ENCODE peak calls at places on chromosome 4, in five cellular contexts. O is HTR-8/SVneo, E is DMS53, V is PC-9, M is T-helper 9 cell. Y is an unnamed sample.

GRCh38 chr4:181647396-181648107 is 595.6 kb upstream of the TENM3 start:
- DNase-seq in O (peak; percentile 68), E (no peak), M (no peak), V (no peak), Y (no peak)

GRCh38 chr4:11535333-11535732 is 106.6 kb upstream of the HS3ST1 start:
- DNase-seq in E (no peak), O (no peak), V (no peak), M (no peak), Y (no peak)

GRCh38 chr4:110742148-110742547 is 119.3 kb upstream of the PITX2 start:
- DNase-seq in O (no peak), M (no peak), V (no peak), E (no peak), Y (no peak)

GRCh38 chr4:140947507-140947906 is 185.8 kb downstream of the RNF150 start:
- DNase-seq in M (no peak), E (no peak), O (no peak), V (no peak), Y (peak; percentile 45)

GRCh38 chr4:184854673-184855072 is 28.9 kb upstream of the ACSL1 start:
- DNase-seq in M (no peak), E (no peak), O (no peak), V (no peak), Y (no peak)

GRCh38 chr4:54076673-54077072 is 12.3 kb upstream of the CHIC2 start:
- DNase-seq in M (no peak), O (no peak), E (no peak), V (peak; percentile 56), Y (no peak)

GRCh38 chr4:147518846-147519767 is 38.2 kb downstream of the EDNRA start:
- DNase-seq in V (peak; percentile 44), M (peak; percentile 21), O (peak; percentile 44), E (peak; percentile 83), Y (peak; percentile 67)

GRCh38 chr4:118953276-118953675 is 64.6 kb downstream of the SYNPO2 start:
- DNase-seq in E (no peak), V (no peak), O (no peak), M (no peak), Y (no peak)

GRCh38 chr4:6989331-6989923 is 53.7 kb upstream of the TADA2B start:
- DNase-seq in E (no peak), V (no peak), O (no peak), M (no peak), Y (no peak)

GRCh38 chr4:102139932-102140331 is 205.3 kb downstream of the SLC39A8 start:
- DNase-seq in O (no peak), M (no peak), V (peak; percentile 37), E (peak; percentile 20), Y (peak; percentile 1)

GRCh38 chr4:83370640-83370906 is 35.9 kb upstream of the HPSE start:
- DNase-seq in M (no peak), V (no peak), E (no peak), O (no peak), Y (no peak)

GRCh38 chr4:122827258-122827887 is 742 bp downstream of the FGF2 start:
- DNase-seq in M (peak; percentile 4), E (peak; percentile 57), V (no peak), O (no peak), Y (no peak)

GRCh38 chr4:173399016-173399415 is at the start of gene SCRG1:
- DNase-seq in V (no peak), M (no peak), O (no peak), E (no peak), Y (no peak)

GRCh38 chr4:40183615-40184411 is 13.0 kb upstream of the RHOH start:
- DNase-seq in O (no peak), E (no peak), V (no peak), M (no peak), Y (no peak)

GRCh38 chr4:103008875-103009729 is 10.4 kb downstream of the SLC9B1 start:
- DNase-seq in O (peak; percentile 46), M (no peak), E (peak; percentile 70), V (peak; percentile 52), Y (peak; percentile 70)

GRCh38 chr4:125572601-125573000 is 257.8 kb downstream of the FAT4 start:
- DNase-seq in M (no peak), E (peak; percentile 40), O (no peak), V (no peak), Y (no peak)

GRCh38 chr4:108255203-108255747 is 86.5 kb upstream of the LEF1 start:
- DNase-seq in M (no peak), E (no peak), O (no peak), V (no peak), Y (no peak)

GRCh38 chr4:6768539-6768905 is 14.0 kb upstream of the KIAA0232 start:
- DNase-seq in M (no peak), O (no peak), V (peak; percentile 66), E (peak; percentile 32), Y (no peak)

GRCh38 chr4:171390626-171391025 is 422.6 kb upstream of the GALNTL6 start:
- DNase-seq in O (no peak), V (no peak), M (no peak), E (peak; percentile 1), Y (no peak)

Y was measured in A549.